ENCODE peak calls at places on chromosomes 6 and 20, in six cellular contexts. D, L, O, V, X and C are unnamed samples.

GRCh38 chr20:6178537-6178936 is 55.7 kb upstream of the FERMT1 start:
- DNase-seq in D (peak), L (no peak), O (peak), V (peak), X (no peak), C (no peak)

GRCh38 chr20:51366155-51366886 is 176.2 kb downstream of the NFATC2 start:
- DNase-seq in D (peak), L (no peak), O (peak), V (no peak), X (no peak), C (no peak)

GRCh38 chr20:63641792-63642517 is 11.3 kb downstream of the STMN3 start:
- DNase-seq in D (peak), L (peak), O (peak), V (peak), X (peak), C (peak)

GRCh38 chr20:22974354-22974753 is 60.8 kb upstream of the SSTR4 start:
- DNase-seq in D (no peak), L (no peak), O (peak), V (peak), X (no peak), C (no peak)

GRCh38 chr6:14399635-14400034 is 282.1 kb downstream of the CD83 start:
- DNase-seq in D (no peak), L (no peak), O (no peak), V (no peak), X (no peak), C (no peak)

GRCh38 chr20:35544436-35544835 is 2.6 kb downstream of the ERGIC3 start:
- DNase-seq in D (no peak), L (no peak), O (no peak), V (no peak), X (peak), C (no peak)

GRCh38 chr20:64153410-64153809 is 10.8 kb upstream of the MYT1 start:
- DNase-seq in D (no peak), L (no peak), O (no peak), V (no peak), X (no peak), C (no peak)

GRCh38 chr20:36821964-36822437 is 48.4 kb upstream of the DSN1 start:
- DNase-seq in D (no peak), L (no peak), O (no peak), V (no peak), X (no peak), C (no peak)

GRCh38 chr6:105038259-105038658 is 81.4 kb downstream of the LIN28B start:
- DNase-seq in D (no peak), L (no peak), O (no peak), V (no peak), X (no peak), C (no peak)

GRCh38 chr20:2238601-2239000 is 57.2 kb upstream of the TGM3 start:
- DNase-seq in D (no peak), L (no peak), O (no peak), V (no peak), X (no peak), C (no peak)

GRCh38 chr6:139109558-139109957 is 25.3 kb upstream of the HECA start:
- DNase-seq in D (no peak), L (no peak), O (peak), V (peak), X (no peak), C (no peak)

GRCh38 chr6:111805511-111806181 is 67.6 kb downstream of the FYN start:
- DNase-seq in D (peak), L (peak), O (peak), V (no peak), X (no peak), C (no peak)

GRCh38 chr20:32125511-32125910 is 16.0 kb downstream of the TM9SF4 start:
- DNase-seq in D (no peak), L (no peak), O (no peak), V (no peak), X (no peak), C (no peak)

GRCh38 chr6:17413313-17413750 is 19.9 kb downstream of the CAP2 start:
- DNase-seq in D (peak), L (no peak), O (peak), V (no peak), X (no peak), C (no peak)

GRCh38 chr20:6122111-6122872 is 538 bp downstream of the FERMT1 start:
- DNase-seq in D (peak), L (no peak), O (peak), V (peak), X (no peak), C (no peak)

GRCh38 chr6:84361372-84362179 is 134.1 kb upstream of the CEP162 start:
- DNase-seq in D (no peak), L (no peak), O (no peak), V (no peak), X (no peak), C (no peak)

GRCh38 chr6:165611294-165611693 is 51.7 kb downstream of the PDE10A start:
- DNase-seq in D (no peak), L (no peak), O (no peak), V (no peak), X (no peak), C (no peak)

GRCh38 chr6:133947302-133947900 is 5.6 kb upstream of the TBPL1 start:
- DNase-seq in D (no peak), L (no peak), O (no peak), V (peak), X (no peak), C (no peak)

GRCh38 chr6:152129606-152130249 is 322.2 kb downstream of the ESR1 start:
- DNase-seq in D (no peak), L (no peak), O (peak), V (peak), X (no peak), C (no peak)

GRCh38 chr6:106799008-106799952 is 169.9 kb downstream of the QRSL1 start:
- DNase-seq in D (peak), L (peak), O (peak), V (peak), X (no peak), C (no peak)

GRCh38 chr6:143842902-143843688 is at the start of gene LTV1:
- DNase-seq in D (peak), L (peak), O (peak), V (peak), X (peak), C (peak)

GRCh38 chr6:143840595-143840994 is 2.5 kb upstream of the LTV1 start:
- DNase-seq in D (no peak), L (no peak), O (no peak), V (no peak), X (no peak), C (no peak)

GRCh38 chr6:143842468-143842901 is 653 bp upstream of the LTV1 start:
- DNase-seq in D (peak), L (no peak), O (no peak), V (no peak), X (no peak), C (no peak)

GRCh38 chr6:143836150-143836549 is 7.0 kb upstream of the LTV1 start:
- DNase-seq in D (no peak), L (no peak), O (no peak), V (no peak), X (no peak), C (no peak)

GRCh38 chr6:143838395-143838794 is 4.7 kb upstream of the LTV1 start:
- DNase-seq in D (no peak), L (no peak), O (no peak), V (peak), X (no peak), C (no peak)
- TF ChIP-seq CTCF in D (no peak), L (no peak), O (no peak), V (no peak), X (no peak), C (no peak)

DNA sequence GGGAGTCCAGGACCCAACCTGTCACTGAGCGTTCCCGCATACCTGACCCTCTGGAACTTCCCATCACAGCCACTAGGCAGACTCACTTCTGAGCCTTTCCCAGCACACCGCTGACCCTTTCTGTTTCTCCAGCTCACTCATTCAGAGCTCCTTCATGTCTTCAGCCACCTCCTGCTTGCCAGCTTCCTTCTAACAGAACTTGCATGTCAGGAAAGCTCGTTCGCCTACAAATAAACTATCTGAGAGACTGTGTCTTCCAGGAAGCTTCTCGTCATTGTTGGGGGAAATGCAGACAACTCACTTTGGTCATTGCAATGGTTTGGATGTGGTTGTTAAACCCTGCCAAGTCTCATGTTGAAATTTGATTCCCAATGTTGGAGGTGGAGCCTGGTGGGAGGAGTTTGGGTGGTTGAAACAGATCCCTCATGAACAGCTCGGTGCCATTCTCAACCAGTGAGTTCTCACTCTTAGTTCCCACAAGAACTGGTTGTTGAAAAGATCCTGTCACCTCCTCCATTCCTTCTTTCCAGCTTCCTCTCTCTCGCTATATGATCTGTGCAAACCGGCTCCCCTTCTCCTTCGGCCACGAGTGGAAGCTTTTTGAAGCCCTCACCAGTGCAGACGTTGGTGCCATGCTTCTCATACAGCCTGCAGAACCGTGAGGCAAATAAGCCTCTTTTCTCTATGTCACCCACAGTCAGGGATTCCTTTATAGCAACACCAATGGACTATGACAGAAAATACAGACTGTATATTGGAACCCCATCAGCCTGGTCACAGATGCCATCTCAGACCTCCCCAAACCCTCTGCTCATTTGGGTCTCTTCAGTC is 1.4 kb upstream of the MUC21 start:
- DNase-seq in D (peak), L (no peak), O (peak), V (peak), X (no peak), C (no peak)
- TF ChIP-seq CTCF in D (peak), L (no peak), O (peak), V (no peak), X (peak), C (peak)

DNA sequence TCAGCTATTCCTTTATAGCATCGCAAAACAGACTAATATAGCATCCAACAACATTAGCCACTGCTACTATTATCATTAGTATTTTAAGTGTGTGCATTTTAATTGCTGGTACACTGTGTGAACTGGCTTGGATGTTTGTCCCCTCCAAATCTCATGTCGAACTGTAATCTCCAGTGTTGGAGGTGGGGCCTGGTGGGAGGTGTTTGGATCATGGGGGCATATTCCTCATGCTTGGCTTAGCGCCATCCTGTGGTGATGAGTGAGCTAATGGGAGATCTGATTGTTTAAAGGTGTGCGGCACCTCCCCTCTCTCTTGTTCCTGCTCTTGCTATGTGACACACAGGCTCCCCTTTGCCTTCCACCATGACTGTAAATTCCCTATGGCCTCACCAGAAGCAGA is 12.4 kb upstream of the OSER1 start:
- DNase-seq in D (no peak), L (no peak), O (no peak), V (peak), X (no peak), C (no peak)
- TF ChIP-seq CTCF in D (no peak), L (no peak), O (no peak), V (no peak), X (no peak), C (no peak)

DNA sequence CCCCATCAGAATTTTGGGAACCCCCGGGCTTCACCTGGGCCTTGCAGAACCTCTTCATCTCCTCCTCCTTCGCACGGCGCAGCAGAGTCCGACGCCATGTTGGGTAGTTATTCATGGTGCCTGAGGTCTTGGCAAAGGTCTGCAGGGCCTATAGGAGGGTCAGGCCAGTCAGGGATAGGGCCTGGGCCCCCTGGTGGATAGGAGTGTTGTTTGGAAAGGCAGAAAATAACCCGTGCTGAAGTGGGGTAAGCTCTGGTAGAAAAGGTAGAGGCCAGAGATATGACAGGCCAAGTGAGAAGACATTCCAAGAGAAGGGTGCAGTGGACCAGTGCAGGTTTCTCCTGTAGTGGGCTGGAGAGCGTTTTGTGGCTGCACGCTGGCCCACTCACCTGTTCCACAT is 4.9 kb downstream of the SMPD2 start:
- DNase-seq in D (no peak), L (no peak), O (no peak), V (no peak), X (no peak), C (no peak)
- TF ChIP-seq CTCF in D (no peak), L (peak), O (no peak), V (no peak), X (no peak), C (no peak)

DNA sequence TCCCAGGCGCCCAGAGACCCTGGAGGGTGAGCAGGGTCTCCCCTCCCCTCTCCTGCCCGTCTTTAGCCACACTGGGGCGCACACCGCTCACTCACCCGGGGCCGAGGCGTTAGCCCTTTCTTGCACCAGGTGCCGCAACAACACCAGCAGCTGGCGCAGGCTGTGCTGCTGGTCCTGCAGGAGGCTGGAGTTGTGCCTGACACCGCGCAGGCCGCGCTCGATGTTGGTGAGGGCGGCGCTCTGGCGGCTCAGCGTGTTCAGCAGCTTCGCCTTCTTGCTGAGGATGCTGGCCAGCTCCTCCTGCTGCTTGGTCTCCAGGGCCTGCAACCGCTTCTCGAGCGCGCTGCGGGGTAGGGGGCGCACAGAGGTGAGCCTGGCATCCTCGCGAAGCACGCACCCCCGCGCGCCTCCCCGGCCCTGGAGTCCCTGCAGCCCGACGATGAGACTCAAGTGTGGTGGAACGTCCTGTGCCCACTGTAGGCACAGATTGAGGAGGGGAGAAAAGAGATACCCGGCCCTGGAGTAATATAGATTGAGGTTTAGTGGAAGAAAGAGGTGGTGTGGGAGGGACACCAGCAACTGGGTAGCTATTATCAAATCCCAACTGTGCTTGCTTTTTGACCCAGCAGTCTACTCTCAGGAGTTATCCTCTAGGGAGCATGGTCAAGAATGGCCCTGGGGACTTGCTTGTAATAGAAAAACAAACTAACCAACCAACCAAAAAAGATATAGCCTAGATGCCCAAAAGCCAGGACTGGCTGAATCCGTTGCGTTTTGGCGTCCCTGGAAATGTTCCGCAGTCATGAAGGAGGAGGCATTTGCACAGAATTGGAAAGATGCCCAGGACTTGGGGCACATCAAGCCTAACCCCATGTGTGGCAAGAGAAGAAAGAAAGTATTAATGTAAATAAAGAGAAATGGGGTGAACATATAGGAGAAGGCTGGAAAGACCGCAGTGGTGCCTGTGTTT is 30.9 kb downstream of the ANGPT4 start:
- DNase-seq in D (peak), L (no peak), O (peak), V (peak), X (no peak), C (no peak)
- TF ChIP-seq CTCF in D (no peak), L (no peak), O (no peak), V (no peak), X (no peak), C (peak)